ENCODE peak calls at places on chromosomes 12 and 14, in eight cellular contexts. One of them, this sample, is unnamed.
A peak's percentile ranks its signal among the peaks of the same experiment; 100 is the strongest.

GRCh38 chr12:128690641-128691040 is 133.1 kb downstream of the SLC15A4 start:
- DNase-seq in stimulated activated CD4-positive, alpha-beta T cell treated with anti-CD3 and anti-CD28 coated beads, Interleukin-12 subunit alpha, Interleukin-12 subunit beta, amount 100 ng/mL, for 48 hours: no peak
- DNase-seq in iris pigment epithelial cell: no peak
- DNase-seq in GM12865: no peak
- DNase-seq in KBM-7: no peak
- DNase-seq in activated naive CD8-positive, alpha-beta T cell treated with anti-CD3 and anti-CD28 coated beads, Interleukin-2, amount 10 ng/mL, durations not matched to agents 7 days and 5 days: no peak
- DNase-seq in astrocyte of the cerebellum: no peak
- DNase-seq in HS-27A: no peak
- DNase-seq in this sample: no peak

GRCh38 chr12:47757360-47757839 is 1.3 kb downstream of the RAPGEF3 start:
- DNase-seq in stimulated activated CD4-positive, alpha-beta T cell treated with anti-CD3 and anti-CD28 coated beads, Interleukin-12 subunit alpha, Interleukin-12 subunit beta, amount 100 ng/mL, for 48 hours: no peak
- DNase-seq in iris pigment epithelial cell: no peak
- DNase-seq in GM12865: no peak
- DNase-seq in KBM-7: no peak
- DNase-seq in activated naive CD8-positive, alpha-beta T cell treated with anti-CD3 and anti-CD28 coated beads, Interleukin-2, amount 10 ng/mL, durations not matched to agents 7 days and 5 days: no peak
- DNase-seq in astrocyte of the cerebellum: no peak
- DNase-seq in HS-27A: no peak
- DNase-seq in this sample: no peak

GRCh38 chr12:104455594-104456416 is 943 bp upstream of the CHST11 start:
- DNase-seq in stimulated activated CD4-positive, alpha-beta T cell treated with anti-CD3 and anti-CD28 coated beads, Interleukin-12 subunit alpha, Interleukin-12 subunit beta, amount 100 ng/mL, for 48 hours: no peak
- DNase-seq in iris pigment epithelial cell: no peak
- DNase-seq in GM12865: no peak
- DNase-seq in KBM-7: no peak
- DNase-seq in activated naive CD8-positive, alpha-beta T cell treated with anti-CD3 and anti-CD28 coated beads, Interleukin-2, amount 10 ng/mL, durations not matched to agents 7 days and 5 days: no peak
- DNase-seq in astrocyte of the cerebellum: no peak
- DNase-seq in HS-27A: no peak
- DNase-seq in this sample: no peak

GRCh38 chr12:108642269-108642870 is 8.7 kb upstream of the SELPLG start:
- DNase-seq in stimulated activated CD4-positive, alpha-beta T cell treated with anti-CD3 and anti-CD28 coated beads, Interleukin-12 subunit alpha, Interleukin-12 subunit beta, amount 100 ng/mL, for 48 hours: no peak
- DNase-seq in iris pigment epithelial cell: no peak
- DNase-seq in GM12865: no peak
- DNase-seq in KBM-7: no peak
- DNase-seq in activated naive CD8-positive, alpha-beta T cell treated with anti-CD3 and anti-CD28 coated beads, Interleukin-2, amount 10 ng/mL, durations not matched to agents 7 days and 5 days: no peak
- DNase-seq in astrocyte of the cerebellum: no peak
- DNase-seq in HS-27A: no peak
- DNase-seq in this sample: no peak

GRCh38 chr14:64970776-64971451 is 1.2 kb downstream of the RAB15 start:
- DNase-seq in stimulated activated CD4-positive, alpha-beta T cell treated with anti-CD3 and anti-CD28 coated beads, Interleukin-12 subunit alpha, Interleukin-12 subunit beta, amount 100 ng/mL, for 48 hours: no peak
- DNase-seq in iris pigment epithelial cell: no peak
- DNase-seq in GM12865: no peak
- DNase-seq in KBM-7: no peak
- DNase-seq in activated naive CD8-positive, alpha-beta T cell treated with anti-CD3 and anti-CD28 coated beads, Interleukin-2, amount 10 ng/mL, durations not matched to agents 7 days and 5 days: no peak
- DNase-seq in astrocyte of the cerebellum: no peak
- DNase-seq in HS-27A: peak; percentile 34
- DNase-seq in this sample: no peak

GRCh38 chr14:104696671-104697316 is 7.4 kb downstream of the INF2 start:
- DNase-seq in stimulated activated CD4-positive, alpha-beta T cell treated with anti-CD3 and anti-CD28 coated beads, Interleukin-12 subunit alpha, Interleukin-12 subunit beta, amount 100 ng/mL, for 48 hours: no peak
- DNase-seq in iris pigment epithelial cell: no peak
- DNase-seq in GM12865: no peak
- DNase-seq in KBM-7: no peak
- DNase-seq in activated naive CD8-positive, alpha-beta T cell treated with anti-CD3 and anti-CD28 coated beads, Interleukin-2, amount 10 ng/mL, durations not matched to agents 7 days and 5 days: no peak
- DNase-seq in astrocyte of the cerebellum: no peak
- DNase-seq in HS-27A: no peak
- DNase-seq in this sample: no peak

GRCh38 chr14:50225067-50225973 is 6.1 kb downstream of the SOS2 start:
- DNase-seq in stimulated activated CD4-positive, alpha-beta T cell treated with anti-CD3 and anti-CD28 coated beads, Interleukin-12 subunit alpha, Interleukin-12 subunit beta, amount 100 ng/mL, for 48 hours: no peak
- DNase-seq in iris pigment epithelial cell: peak; percentile 91
- DNase-seq in GM12865: no peak
- DNase-seq in KBM-7: no peak
- DNase-seq in activated naive CD8-positive, alpha-beta T cell treated with anti-CD3 and anti-CD28 coated beads, Interleukin-2, amount 10 ng/mL, durations not matched to agents 7 days and 5 days: no peak
- DNase-seq in astrocyte of the cerebellum: peak; percentile 73
- DNase-seq in HS-27A: peak; percentile 75
- DNase-seq in this sample: no peak

GRCh38 chr12:62214847-62215246 is 45.4 kb upstream of the USP15 start:
- DNase-seq in stimulated activated CD4-positive, alpha-beta T cell treated with anti-CD3 and anti-CD28 coated beads, Interleukin-12 subunit alpha, Interleukin-12 subunit beta, amount 100 ng/mL, for 48 hours: no peak
- DNase-seq in iris pigment epithelial cell: no peak
- DNase-seq in GM12865: no peak
- DNase-seq in KBM-7: peak; percentile 45
- DNase-seq in activated naive CD8-positive, alpha-beta T cell treated with anti-CD3 and anti-CD28 coated beads, Interleukin-2, amount 10 ng/mL, durations not matched to agents 7 days and 5 days: no peak
- DNase-seq in astrocyte of the cerebellum: no peak
- DNase-seq in HS-27A: no peak
- DNase-seq in this sample: no peak

GRCh38 chr14:54797986-54798385 is 104.6 kb downstream of the GCH1 start:
- DNase-seq in stimulated activated CD4-positive, alpha-beta T cell treated with anti-CD3 and anti-CD28 coated beads, Interleukin-12 subunit alpha, Interleukin-12 subunit beta, amount 100 ng/mL, for 48 hours: no peak
- DNase-seq in iris pigment epithelial cell: no peak
- DNase-seq in GM12865: no peak
- DNase-seq in KBM-7: no peak
- DNase-seq in activated naive CD8-positive, alpha-beta T cell treated with anti-CD3 and anti-CD28 coated beads, Interleukin-2, amount 10 ng/mL, durations not matched to agents 7 days and 5 days: no peak
- DNase-seq in astrocyte of the cerebellum: no peak
- DNase-seq in HS-27A: no peak
- DNase-seq in this sample: no peak

GRCh38 chr14:92753250-92753649 is 4.8 kb upstream of the LGMN start:
- DNase-seq in stimulated activated CD4-positive, alpha-beta T cell treated with anti-CD3 and anti-CD28 coated beads, Interleukin-12 subunit alpha, Interleukin-12 subunit beta, amount 100 ng/mL, for 48 hours: no peak
- DNase-seq in iris pigment epithelial cell: no peak
- DNase-seq in GM12865: no peak
- DNase-seq in KBM-7: peak; percentile 82
- DNase-seq in activated naive CD8-positive, alpha-beta T cell treated with anti-CD3 and anti-CD28 coated beads, Interleukin-2, amount 10 ng/mL, durations not matched to agents 7 days and 5 days: no peak
- DNase-seq in astrocyte of the cerebellum: no peak
- DNase-seq in HS-27A: no peak
- DNase-seq in this sample: no peak

GRCh38 chr12:77152623-77153193 is 87.3 kb upstream of the E2F7 start:
- DNase-seq in stimulated activated CD4-positive, alpha-beta T cell treated with anti-CD3 and anti-CD28 coated beads, Interleukin-12 subunit alpha, Interleukin-12 subunit beta, amount 100 ng/mL, for 48 hours: no peak
- DNase-seq in iris pigment epithelial cell: peak; percentile 53
- DNase-seq in GM12865: no peak
- DNase-seq in KBM-7: peak; percentile 3
- DNase-seq in activated naive CD8-positive, alpha-beta T cell treated with anti-CD3 and anti-CD28 coated beads, Interleukin-2, amount 10 ng/mL, durations not matched to agents 7 days and 5 days: no peak
- DNase-seq in astrocyte of the cerebellum: peak; percentile 51
- DNase-seq in HS-27A: no peak
- DNase-seq in this sample: no peak

GRCh38 chr14:57375156-57375555 is 15.2 kb upstream of the NAA30 start:
- DNase-seq in stimulated activated CD4-positive, alpha-beta T cell treated with anti-CD3 and anti-CD28 coated beads, Interleukin-12 subunit alpha, Interleukin-12 subunit beta, amount 100 ng/mL, for 48 hours: no peak
- DNase-seq in iris pigment epithelial cell: no peak
- DNase-seq in GM12865: no peak
- DNase-seq in KBM-7: no peak
- DNase-seq in activated naive CD8-positive, alpha-beta T cell treated with anti-CD3 and anti-CD28 coated beads, Interleukin-2, amount 10 ng/mL, durations not matched to agents 7 days and 5 days: no peak
- DNase-seq in astrocyte of the cerebellum: no peak
- DNase-seq in HS-27A: no peak
- DNase-seq in this sample: no peak

GRCh38 chr12:98894412-98895085 is 249.5 kb downstream of the APAF1 start:
- DNase-seq in stimulated activated CD4-positive, alpha-beta T cell treated with anti-CD3 and anti-CD28 coated beads, Interleukin-12 subunit alpha, Interleukin-12 subunit beta, amount 100 ng/mL, for 48 hours: no peak
- DNase-seq in iris pigment epithelial cell: no peak
- DNase-seq in GM12865: no peak
- DNase-seq in KBM-7: no peak
- DNase-seq in activated naive CD8-positive, alpha-beta T cell treated with anti-CD3 and anti-CD28 coated beads, Interleukin-2, amount 10 ng/mL, durations not matched to agents 7 days and 5 days: peak; percentile 31
- DNase-seq in astrocyte of the cerebellum: no peak
- DNase-seq in HS-27A: no peak
- DNase-seq in this sample: peak; percentile 24

GRCh38 chr14:48788771-48789170 is 797.4 kb downstream of the RPS29 start:
- DNase-seq in stimulated activated CD4-positive, alpha-beta T cell treated with anti-CD3 and anti-CD28 coated beads, Interleukin-12 subunit alpha, Interleukin-12 subunit beta, amount 100 ng/mL, for 48 hours: no peak
- DNase-seq in iris pigment epithelial cell: no peak
- DNase-seq in GM12865: no peak
- DNase-seq in KBM-7: no peak
- DNase-seq in activated naive CD8-positive, alpha-beta T cell treated with anti-CD3 and anti-CD28 coated beads, Interleukin-2, amount 10 ng/mL, durations not matched to agents 7 days and 5 days: no peak
- DNase-seq in astrocyte of the cerebellum: no peak
- DNase-seq in HS-27A: no peak
- DNase-seq in this sample: no peak

GRCh38 chr12:121296618-121297476 is at the start of gene CAMKK2:
- DNase-seq in stimulated activated CD4-positive, alpha-beta T cell treated with anti-CD3 and anti-CD28 coated beads, Interleukin-12 subunit alpha, Interleukin-12 subunit beta, amount 100 ng/mL, for 48 hours: peak; percentile 68
- DNase-seq in iris pigment epithelial cell: peak; percentile 79
- DNase-seq in GM12865: peak; percentile 92
- DNase-seq in KBM-7: peak; percentile 85
- DNase-seq in activated naive CD8-positive, alpha-beta T cell treated with anti-CD3 and anti-CD28 coated beads, Interleukin-2, amount 10 ng/mL, durations not matched to agents 7 days and 5 days: peak; percentile 98
- DNase-seq in astrocyte of the cerebellum: peak; percentile 31
- DNase-seq in HS-27A: peak; percentile 35
- DNase-seq in this sample: peak; percentile 65

GRCh38 chr14:74945261-74945851 is 10.0 kb downstream of the PGF start:
- DNase-seq in stimulated activated CD4-positive, alpha-beta T cell treated with anti-CD3 and anti-CD28 coated beads, Interleukin-12 subunit alpha, Interleukin-12 subunit beta, amount 100 ng/mL, for 48 hours: no peak
- DNase-seq in iris pigment epithelial cell: no peak
- DNase-seq in GM12865: peak; percentile 40
- DNase-seq in KBM-7: peak; percentile 59
- DNase-seq in activated naive CD8-positive, alpha-beta T cell treated with anti-CD3 and anti-CD28 coated beads, Interleukin-2, amount 10 ng/mL, durations not matched to agents 7 days and 5 days: no peak
- DNase-seq in astrocyte of the cerebellum: no peak
- DNase-seq in HS-27A: no peak
- DNase-seq in this sample: no peak

This sample was measured in D721Med.